ENCODE peak calls at places on chromosomes 11 and 22, in seven cellular contexts. F is CD8-positive, alpha-beta T cell; T is testis; K is mucosa of descending colon; Z is CD4-positive, alpha-beta T cell; S is endothelial cell of umbilical vein; R is aorta. O is an unnamed sample.

GRCh38 chr11:78886616-78887015 is 312.0 kb upstream of the NARS2 start:
- DNase-seq in K (no peak), F (no peak), T (no peak), S (no peak), R (no peak), Z (no peak), O (no peak)

GRCh38 chr11:104256525-104256924 is 92.6 kb upstream of the PDGFD start:
- DNase-seq in R (no peak), K (no peak), T (no peak), S (no peak), Z (no peak), F (no peak), O (peak; percentile 12)

GRCh38 chr11:134531331-134532135 is 119.5 kb upstream of the B3GAT1 start:
- DNase-seq in S (no peak), K (no peak), Z (no peak), R (no peak), F (peak; percentile 7), T (peak; percentile 45), O (no peak)

GRCh38 chr11:44941286-44942021 is 9.2 kb downstream of the TP53I11 start:
- DNase-seq in Z (no peak), K (no peak), R (no peak), T (no peak), F (no peak), S (no peak), O (no peak)

GRCh38 chr11:126654886-126655806 is 299.7 kb downstream of the ST3GAL4 start:
- DNase-seq in F (no peak), R (no peak), K (no peak), T (peak; percentile 55), Z (no peak), S (no peak), O (no peak)

GRCh38 chr11:116853461-116854073 is 16.1 kb upstream of the APOA1 start:
- DNase-seq in K (no peak), F (peak; percentile 61), R (no peak), T (no peak), S (peak; percentile 79), Z (peak; percentile 54), O (peak; percentile 94)

GRCh38 chr22:19178659-19179471 is at the start of gene SLC25A1:
- DNase-seq in T (peak; percentile 93), R (peak; percentile 95), Z (peak; percentile 68), F (peak; percentile 75), S (peak; percentile 88), K (peak; percentile 95), O (peak; percentile 86)

GRCh38 chr22:42167066-42167465 is 36.5 kb upstream of the CYP2D6 start:
- DNase-seq in T (no peak), R (no peak), K (no peak), S (no peak), Z (no peak), F (no peak), O (no peak)

GRCh38 chr11:63165710-63166310 is 21.8 kb upstream of the SLC22A24 start:
- DNase-seq in T (no peak), R (no peak), Z (no peak), F (no peak), K (no peak), S (peak; percentile 68), O (no peak)

GRCh38 chr22:39431821-39432251 is 25.0 kb upstream of the MGAT3 start:
- DNase-seq in R (peak; percentile 82), Z (no peak), F (no peak), S (peak; percentile 83), K (peak; percentile 46), T (no peak), O (peak; percentile 26)

GRCh38 chr11:1102996-1103395 is 28.3 kb downstream of the MUC2 start:
- DNase-seq in K (peak; percentile 40), R (no peak), F (no peak), Z (no peak), S (no peak), T (no peak), O (no peak)

GRCh38 chr11:64245401-64245796 is 1.3 kb downstream of the PPP1R14B start:
- DNase-seq in F (peak; percentile 66), S (no peak), K (peak; percentile 85), R (no peak), Z (peak; percentile 17), T (no peak), O (no peak)

GRCh38 chr11:69170704-69171103 is 15.0 kb downstream of the SMIM38 start:
- DNase-seq in K (no peak), S (no peak), R (peak; percentile 28), T (no peak), Z (no peak), F (no peak), O (no peak)

GRCh38 chr11:61587541-61587941 is 6.7 kb upstream of the SYT7 start:
- DNase-seq in Z (peak; percentile 40), S (no peak), R (no peak), K (peak; percentile 66), F (peak; percentile 35), T (peak; percentile 52), O (no peak)

GRCh38 chr22:25492950-25493790 is 71.3 kb upstream of the GRK3 start:
- DNase-seq in S (no peak), R (no peak), T (no peak), Z (no peak), K (no peak), F (no peak), O (no peak)

GRCh38 chr11:66172146-66172545 is 96.3 kb upstream of the RAB1B start:
- DNase-seq in F (no peak), S (no peak), R (no peak), Z (no peak), K (no peak), T (no peak), O (peak; percentile 28)

GRCh38 chr11:1220941-1221721 is 1.7 kb upstream of the MUC5B start:
- DNase-seq in K (peak; percentile 62), T (no peak), Z (no peak), F (no peak), S (no peak), R (no peak), O (no peak)

GRCh38 chr11:15568440-15568839 is 453.7 kb downstream of the INSC start:
- DNase-seq in T (no peak), S (no peak), R (no peak), F (no peak), Z (no peak), K (no peak), O (no peak)

GRCh38 chr22:33271390-33272161 is 213.4 kb upstream of the SYN3 start:
- DNase-seq in S (no peak), R (peak; percentile 82), F (no peak), K (no peak), Z (no peak), T (peak; percentile 42), O (no peak)

GRCh38 chr22:28923826-28924732 is 40.7 kb downstream of the ZNRF3 start:
- DNase-seq in K (peak; percentile 63), F (no peak), Z (no peak), R (peak; percentile 57), S (no peak), T (peak; percentile 41), O (no peak)

GRCh38 chr11:17763244-17763643 is 28.7 kb downstream of the KCNC1 start:
- DNase-seq in K (peak; percentile 17), R (no peak), T (no peak), F (no peak), S (no peak), Z (no peak), O (no peak)

GRCh38 chr11:121265586-121265985 is 27.0 kb upstream of the SC5D start:
- DNase-seq in Z (no peak), R (no peak), F (no peak), T (no peak), S (no peak), K (no peak), O (no peak)

GRCh38 chr11:10568486-10568941 is at the start of gene LYVE1:
- DNase-seq in T (peak; percentile 54), K (no peak), S (peak; percentile 93), F (no peak), R (peak; percentile 62), Z (no peak), O (peak; percentile 37)

GRCh38 chr11:111935331-111936044 is 1.7 kb upstream of the DIXDC1 start:
- DNase-seq in F (no peak), R (no peak), Z (no peak), S (no peak), T (no peak), K (no peak), O (peak; percentile 61)

GRCh38 chr22:24437091-24437490 is 9.7 kb downstream of the ADORA2A start:
- DNase-seq in K (no peak), Z (no peak), R (no peak), F (no peak), T (no peak), S (no peak), O (no peak)

GRCh38 chr22:47232753-47233152 is 470.3 kb downstream of the TBC1D22A start:
- DNase-seq in R (no peak), Z (no peak), S (no peak), K (no peak), T (no peak), F (no peak), O (no peak)
- H3K9me3 ChIP-seq in R (peaks cover 2% of the 10 kb centered on the region), Z (no peaks in the 10 kb centered on the region), S (no peaks in the 10 kb centered on the region), K (peaks cover 2% of the 10 kb centered on the region), T (no peaks in the 10 kb centered on the region), F (no peaks in the 10 kb centered on the region), O (peaks cover 21% of the 10 kb centered on the region)

DNA sequence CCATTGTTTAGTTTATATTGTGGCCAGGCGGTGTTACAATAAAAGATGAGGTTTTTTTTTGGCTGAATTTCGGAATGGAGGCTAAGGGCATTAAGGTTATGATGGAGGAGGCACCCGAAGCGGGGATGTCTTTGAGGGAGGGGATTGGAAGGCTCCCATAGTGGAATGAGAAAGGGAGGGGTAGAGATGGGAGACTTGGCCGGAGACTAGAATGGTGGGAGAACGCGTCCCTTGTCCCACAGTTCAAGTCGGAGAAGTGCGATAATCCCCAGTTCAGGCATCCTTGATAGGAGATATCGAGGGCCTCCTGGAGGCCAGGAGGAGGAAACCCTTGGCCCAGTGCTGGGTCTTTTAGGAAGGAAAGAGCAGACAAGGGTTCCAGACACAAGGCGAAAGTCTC is 21.6 kb downstream of the ZNF195 start:
- DNase-seq in T (no peak), S (no peak), R (no peak), K (no peak), F (no peak), Z (no peak), O (no peak)
- H3K9me3 ChIP-seq in T (no peaks in the 10 kb centered on the region), S (peaks cover 15% of the 10 kb centered on the region), R (peaks cover 14% of the 10 kb centered on the region), K (peaks cover 70% of the 10 kb centered on the region), F (peaks cover 56% of the 10 kb centered on the region), Z (peaks cover 97% of the 10 kb centered on the region), O (peaks cover 100% of the 10 kb centered on the region)

GRCh38 chr11:98736813-98737212 is 283.9 kb upstream of the CNTN5 start:
- DNase-seq in Z (no peak), S (no peak), K (no peak), T (no peak), R (no peak), F (no peak), O (no peak)

GRCh38 chr11:98734686-98735085 is 286.1 kb upstream of the CNTN5 start:
- DNase-seq in S (no peak), T (no peak), K (no peak), Z (no peak), F (no peak), R (no peak), O (no peak)

GRCh38 chr11:98740335-98740734 is 280.4 kb upstream of the CNTN5 start:
- DNase-seq in S (no peak), K (no peak), T (peak; percentile 43), R (no peak), Z (no peak), F (no peak), O (no peak)
- H3K9me3 ChIP-seq in S (peaks cover 3% of the 10 kb centered on the region), K (peaks cover 28% of the 10 kb centered on the region), T (no peaks in the 10 kb centered on the region), R (no peaks in the 10 kb centered on the region), Z (no peaks in the 10 kb centered on the region), F (no peaks in the 10 kb centered on the region), O (peaks cover 6% of the 10 kb centered on the region)

DNA sequence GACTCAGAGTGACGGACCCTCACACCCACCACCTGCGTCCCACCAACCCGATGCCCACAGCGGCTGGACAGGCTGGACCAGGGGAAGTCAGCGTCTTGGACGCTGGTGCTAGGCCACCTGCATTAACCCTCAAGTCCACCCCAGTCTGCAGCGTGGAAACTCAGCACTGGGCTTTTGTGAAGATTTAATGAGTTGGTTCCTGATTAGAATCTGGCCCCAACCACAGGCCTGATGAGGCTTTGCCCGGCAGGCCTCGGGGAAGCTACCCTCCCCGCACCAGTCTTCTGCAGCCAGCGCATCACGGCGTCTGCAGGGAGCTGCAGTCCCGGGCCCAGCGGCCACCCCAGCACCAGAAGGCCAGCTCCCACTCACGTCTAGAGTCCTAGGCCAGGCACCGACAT is 101.0 kb downstream of the BRD1 start:
- DNase-seq in S (no peak), K (no peak), Z (no peak), T (no peak), F (no peak), R (no peak), O (no peak)
- H3K9me3 ChIP-seq in S (no peaks in the 10 kb centered on the region), K (no peaks in the 10 kb centered on the region), Z (no peaks in the 10 kb centered on the region), T (no peaks in the 10 kb centered on the region), F (no peaks in the 10 kb centered on the region), R (no peaks in the 10 kb centered on the region), O (peaks cover under 1% of the 10 kb centered on the region)